ENCODE peak calls at places on chromosome 16, in four cellular contexts. R is mesendoderm, P is H1, A is IMR-90. S is an unnamed sample.

GRCh38 chr16:56667581-56668571 is at the start of gene MT1G:
- DNase-seq in R (no peak), P (no peak), A (no peak), S (peak)

GRCh38 chr16:73149329-73149728 is 101.4 kb upstream of the ZFHX3 start:
- DNase-seq in R (no peak), P (no peak), A (no peak), S (no peak)

GRCh38 chr16:53814791-53815190 is 110.8 kb downstream of the FTO start:
- DNase-seq in R (no peak), P (no peak), A (no peak), S (no peak)

GRCh38 chr16:14495213-14496046 is 134.6 kb downstream of the PARN start:
- DNase-seq in R (no peak), P (no peak), A (no peak), S (no peak)

GRCh38 chr16:1351215-1351581 is 480 bp downstream of the TSR3 start:
- DNase-seq in R (no peak), P (no peak), A (no peak), S (no peak)

GRCh38 chr16:88743693-88744519 is 37.6 kb downstream of the CTU2 start:
- DNase-seq in R (peak), P (peak), A (peak), S (peak)

GRCh38 chr16:49961087-49961486 is 63.9 kb upstream of the CNEP1R1 start:
- DNase-seq in R (no peak), P (no peak), A (peak), S (no peak)

GRCh38 chr16:72013389-72013788 is 4.8 kb downstream of the DHODH start:
- DNase-seq in R (no peak), P (no peak), A (peak), S (no peak)

GRCh38 chr16:73232555-73233422 is 184.9 kb upstream of the ZFHX3 start:
- DNase-seq in R (peak), P (peak), A (peak), S (peak)

GRCh38 chr16:20826039-20826566 is 19.8 kb downstream of the REXO5 start:
- DNase-seq in R (no peak), P (no peak), A (peak), S (no peak)

GRCh38 chr16:53433930-53434435 is 288 bp upstream of the RBL2 start:
- DNase-seq in R (peak), P (no peak), A (peak), S (no peak)

GRCh38 chr16:19874026-19874425 is 10.6 kb downstream of the GPRC5B start:
- DNase-seq in R (no peak), P (no peak), A (no peak), S (no peak)

GRCh38 chr16:71645450-71645849 is 19.5 kb downstream of the MARVELD3 start:
- DNase-seq in R (peak), P (no peak), A (peak), S (no peak)

GRCh38 chr16:88810868-88811599 is 694 bp downstream of the APRT start:
- DNase-seq in R (peak), P (no peak), A (peak), S (peak)

GRCh38 chr16:50833929-50834328 is 92.0 kb downstream of the CYLD start:
- DNase-seq in R (no peak), P (no peak), A (no peak), S (no peak)

GRCh38 chr16:87702325-87702811 is 63.4 kb downstream of the KLHDC4 start:
- DNase-seq in R (peak), P (no peak), A (peak), S (peak)

GRCh38 chr16:740459-740763 is 386 bp downstream of the CIAO3 start:
- DNase-seq in R (no peak), P (no peak), A (no peak), S (no peak)

GRCh38 chr16:61892531-61892930 is 143.7 kb downstream of the CDH8 start:
- DNase-seq in R (peak), P (no peak), A (no peak), S (no peak)

GRCh38 chr16:24610421-24610765 is 71.0 kb downstream of the RBBP6 start:
- DNase-seq in R (peak), P (no peak), A (peak), S (peak)

GRCh38 chr16:78542419-78542818 is 443.0 kb downstream of the WWOX start:
- DNase-seq in R (no peak), P (no peak), A (no peak), S (no peak)

GRCh38 chr16:80117731-80118130 is 423.1 kb upstream of the DYNLRB2 start:
- DNase-seq in R (no peak), P (no peak), A (no peak), S (no peak)

GRCh38 chr16:27341549-27341948 is 27.8 kb downstream of the IL4R start:
- DNase-seq in R (no peak), P (no peak), A (no peak), S (no peak)

GRCh38 chr16:27337024-27337423 is 23.2 kb downstream of the IL4R start:
- DNase-seq in R (no peak), P (no peak), A (no peak), S (no peak)

GRCh38 chr16:27339180-27339579 is 25.4 kb downstream of the IL4R start:
- DNase-seq in R (no peak), P (no peak), A (no peak), S (no peak)

GRCh38 chr16:27341971-27342370 is 28.2 kb downstream of the IL4R start:
- DNase-seq in R (no peak), P (no peak), A (no peak), S (no peak)

GRCh38 chr16:27340654-27341053 is 26.9 kb downstream of the IL4R start:
- DNase-seq in R (no peak), P (no peak), A (no peak), S (no peak)
- H4K8ac ChIP-seq in R (no peak), P (peak), A (no peak), S (no peak)

GRCh38 chr16:48897698-48898205 is 287.8 kb upstream of the N4BP1 start:
- DNase-seq in R (no peak), P (no peak), A (no peak), S (peak)
- H3K27ac ChIP-seq in R (no peak), P (no peak), A (no peak), S (no peak)

DNA sequence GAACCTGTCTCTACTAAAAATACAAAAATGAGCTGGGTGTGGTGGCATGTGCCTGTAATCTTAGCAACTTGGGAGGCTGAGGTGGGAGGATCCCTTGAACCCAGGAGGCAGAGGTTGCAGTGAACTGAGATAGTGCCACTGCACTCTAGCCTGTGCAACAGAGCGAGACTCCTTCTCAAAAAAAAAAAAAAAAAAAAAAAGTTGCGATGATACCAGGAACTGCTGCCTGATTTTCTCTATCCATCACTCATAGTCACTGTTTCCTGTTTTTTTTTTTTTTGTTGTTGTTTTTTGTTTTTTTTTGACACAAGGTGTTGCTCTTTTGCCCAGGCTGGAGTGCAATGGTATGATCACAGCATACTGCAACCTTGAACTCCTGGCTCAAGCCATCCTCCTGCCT is 59.2 kb downstream of the ABCC1 start:
- DNase-seq in R (no peak), P (no peak), A (no peak), S (no peak)
- H4K5ac ChIP-seq in R (no peak), P (no peak), A (no peak), S (no peak)

DNA sequence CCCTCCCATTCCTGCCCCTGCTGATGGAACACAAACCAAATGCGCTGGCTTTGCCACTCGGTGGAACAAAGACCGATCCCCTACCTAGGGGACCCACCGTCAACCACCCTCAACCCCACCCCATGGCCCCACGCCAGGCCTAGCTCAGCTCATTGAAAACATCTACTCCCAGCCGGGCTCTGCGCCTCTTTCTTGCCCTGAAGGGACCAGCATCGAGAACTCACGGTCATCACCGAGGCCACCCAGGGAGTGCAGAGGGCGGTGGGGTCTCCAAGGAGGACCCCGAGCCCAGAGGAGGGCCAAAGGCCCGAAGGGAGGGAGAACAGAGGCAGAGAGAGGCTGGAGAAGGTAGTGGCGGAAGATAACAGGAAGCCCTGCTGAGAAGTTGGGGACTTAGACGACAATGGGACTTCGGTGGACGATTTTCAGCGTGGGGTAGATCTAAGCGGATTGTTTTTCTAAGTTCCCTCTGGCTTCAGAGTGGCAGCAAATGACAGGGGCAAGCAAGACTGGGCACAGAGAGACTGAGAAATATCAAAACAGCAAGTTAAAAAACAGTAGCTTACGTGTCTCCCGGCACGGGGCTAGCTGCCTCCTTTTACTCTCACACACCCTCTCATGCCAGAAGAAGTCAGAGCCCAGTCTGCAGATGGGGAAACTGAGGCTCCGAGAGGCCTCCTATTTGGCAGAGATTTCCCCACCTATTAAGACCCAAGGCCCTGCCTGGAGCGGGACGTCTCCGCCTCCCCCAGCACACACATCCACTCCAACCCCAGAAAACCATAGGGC is 1.1 kb downstream of the CARHSP1 start:
- DNase-seq in R (peak), P (no peak), A (no peak), S (no peak)
- H4K8ac ChIP-seq in R (no peak), P (peak), A (peak), S (no peak)

DNA sequence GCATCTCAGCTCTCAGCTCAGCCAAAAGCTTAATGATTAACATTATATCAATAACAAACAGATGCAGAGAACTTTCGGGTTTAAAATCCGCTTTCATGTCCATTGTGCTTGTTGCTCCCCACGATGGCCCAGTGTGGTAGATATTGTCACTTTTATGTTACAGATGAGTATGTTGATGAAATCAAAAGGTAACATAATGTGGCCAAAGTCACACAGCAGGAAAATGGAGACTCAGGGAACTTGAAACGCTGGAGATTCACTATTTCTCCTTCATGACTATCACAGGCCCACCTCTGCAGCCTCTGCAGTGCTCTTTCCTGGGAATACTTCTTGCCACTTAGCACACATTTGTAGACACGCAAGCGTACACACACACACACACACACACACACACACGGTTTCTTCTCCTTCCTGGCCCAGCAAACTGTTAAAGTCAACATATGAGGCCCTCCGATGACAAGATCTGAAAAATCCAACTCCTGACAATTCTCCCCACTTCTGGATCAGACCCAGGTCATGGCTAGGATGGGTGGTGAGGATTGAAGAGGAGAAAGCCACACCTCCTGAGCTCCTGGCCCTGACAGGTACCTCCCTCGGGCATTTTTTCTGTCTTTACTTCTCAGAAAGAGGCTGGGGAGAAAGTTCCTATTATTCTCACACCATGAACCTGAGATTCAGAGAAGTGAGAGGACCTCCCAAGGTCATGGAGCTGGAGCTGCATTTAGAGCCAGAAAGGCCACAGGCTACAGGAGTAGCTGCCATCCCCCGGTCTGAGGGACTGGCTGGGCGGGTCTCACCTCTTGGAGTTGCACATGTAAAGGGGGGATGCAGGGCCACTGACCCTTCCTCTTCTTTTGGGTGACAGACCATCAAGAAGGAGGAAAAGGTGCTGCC is 9.7 kb downstream of the DRC7 start:
- DNase-seq in R (no peak), P (no peak), A (no peak), S (no peak)
- H3K27ac ChIP-seq in R (no peak), P (no peak), A (no peak), S (no peak)